ENCODE peak calls at places on chromosomes 1 and 21, in five cellular contexts. Q, H, D, V and X are unnamed samples.

GRCh38 chr1:91651671-91652071 is 151.0 kb downstream of the CDC7 start:
- DNase-seq in D (no peak), V (no peak), Q (no peak), H (no peak), X (no peak)

GRCh38 chr21:14382486-14382834 is 486 bp downstream of the HSPA13 start:
- DNase-seq in H (no peak), D (no peak), Q (no peak), V (no peak), X (no peak)

GRCh38 chr1:34590211-34590623 is 164.6 kb upstream of the GJB5 start:
- DNase-seq in D (no peak), H (no peak), V (no peak), Q (no peak), X (no peak)

GRCh38 chr1:33387512-33388079 is 43.3 kb downstream of the PHC2 start:
- DNase-seq in D (no peak), H (no peak), V (no peak), Q (no peak), X (no peak)

GRCh38 chr1:213698092-213698702 is 289.6 kb upstream of the PROX1 start:
- DNase-seq in Q (no peak), H (no peak), D (no peak), V (no peak), X (no peak)

GRCh38 chr1:17451731-17452130 is 12.3 kb upstream of the RCC2 start:
- DNase-seq in H (no peak), D (no peak), V (no peak), Q (no peak), X (no peak)

GRCh38 chr1:109198043-109198695 is 15.5 kb upstream of the SARS1 start:
- DNase-seq in Q (no peak), H (no peak), V (no peak), D (no peak), X (no peak)

GRCh38 chr1:34781071-34781843 is at the start of gene GJB3:
- DNase-seq in D (no peak), Q (peak; percentile 72), H (no peak), V (no peak), X (no peak)

GRCh38 chr21:35095859-35096291 is 46.8 kb upstream of the RUNX1 start:
- DNase-seq in Q (no peak), D (no peak), V (no peak), H (no peak), X (no peak)

GRCh38 chr21:42654179-42654912 is 925 bp downstream of the PDE9A start:
- DNase-seq in H (no peak), V (no peak), Q (no peak), D (peak; percentile 46), X (peak; percentile 45)

GRCh38 chr21:43723648-43724047 is 4.7 kb downstream of the PDXK start:
- DNase-seq in H (no peak), V (no peak), Q (no peak), D (peak; percentile 90), X (no peak)

GRCh38 chr1:151989131-151989868 is 4.4 kb downstream of the S100A10 start:
- DNase-seq in H (no peak), Q (peak; percentile 88), V (no peak), D (peak; percentile 44), X (peak; percentile 65)

GRCh38 chr21:15455819-15456462 is 273.8 kb upstream of the USP25 start:
- DNase-seq in D (peak; percentile 32), Q (no peak), V (no peak), H (no peak), X (no peak)

GRCh38 chr1:218872026-218872425 is 301.7 kb upstream of the LYPLAL1 start:
- DNase-seq in V (no peak), D (no peak), H (no peak), Q (no peak), X (no peak)

GRCh38 chr1:205229399-205229861 is 1.7 kb downstream of the TMCC2 start:
- DNase-seq in Q (peak; percentile 60), V (peak; percentile 22), D (no peak), H (peak; percentile 32), X (peak; percentile 64)

DNA sequence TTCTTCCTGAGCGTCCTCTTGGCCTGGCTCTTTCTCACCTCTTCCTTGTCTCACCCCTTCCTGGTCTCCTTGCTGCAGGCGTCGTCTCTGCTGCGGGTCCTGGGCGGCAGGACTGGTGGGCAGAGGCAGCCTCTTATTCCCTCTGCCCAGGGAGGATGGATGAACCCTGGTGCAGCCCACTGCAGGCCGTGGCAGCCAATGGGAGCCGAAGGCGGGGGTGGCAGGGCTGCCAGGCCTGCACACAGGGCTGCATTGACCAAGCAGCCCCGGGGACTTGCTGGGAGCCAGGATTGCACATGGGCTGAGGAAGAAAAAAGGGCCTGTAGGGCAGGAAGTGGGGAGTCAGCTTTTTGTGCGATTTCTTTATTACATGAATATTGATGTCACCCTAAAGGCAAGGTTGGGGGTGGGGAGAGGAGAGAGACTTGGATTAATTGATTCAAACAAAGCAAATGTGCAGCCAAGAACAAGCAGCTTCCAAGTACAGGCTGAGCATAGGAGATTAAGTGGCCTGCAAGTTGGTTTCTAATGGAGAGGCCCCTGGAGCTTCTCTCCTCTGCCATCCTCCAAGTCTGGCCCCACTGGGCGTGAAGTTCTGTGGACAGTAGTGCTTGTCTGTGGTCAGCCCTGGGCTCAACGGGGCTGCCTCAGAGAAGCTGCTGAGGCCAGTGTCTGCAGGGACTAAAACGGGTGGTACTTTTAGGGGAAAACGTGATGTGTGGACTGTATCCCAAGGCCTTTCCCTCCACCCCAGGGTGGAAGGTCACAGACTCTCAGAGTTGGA is at the start of gene S100B:
- DNase-seq in Q (no peak), V (no peak), D (no peak), H (no peak), X (no peak)
- H3K4me3 ChIP-seq in Q (no peak within 1 kb of the TSS), V (no peak within 1 kb of the TSS), D (no peak within 1 kb of the TSS), H (no peak within 1 kb of the TSS), X (peak within 1 kb of the TSS; percentile 27)

GRCh38 chr1:24085546-24085945 is 26.4 kb downstream of the MYOM3 start:
- DNase-seq in V (no peak), D (no peak), H (no peak), Q (no peak), X (no peak)
- H3K4me1 ChIP-seq in V (no peaks in the 10 kb centered on the region), D (no peaks in the 10 kb centered on the region), H (no peaks in the 10 kb centered on the region), Q (peaks cover 9% of the 10 kb centered on the region), X (no peaks in the 10 kb centered on the region)

GRCh38 chr1:2212542-2213491 is 15.3 kb upstream of the SKI start:
- DNase-seq in H (peak; percentile 47), D (peak; percentile 92), V (peak; percentile 41), Q (peak; percentile 94), X (no peak)

GRCh38 chr1:2213576-2214505 is 14.3 kb upstream of the SKI start:
- DNase-seq in H (no peak), D (peak; percentile 74), Q (peak; percentile 90), V (no peak), X (no peak)

GRCh38 chr1:2210084-2210653 is 15.6 kb upstream of the FAAP20 start:
- DNase-seq in V (no peak), Q (no peak), H (no peak), D (peak; percentile 68), X (no peak)

GRCh38 chr1:2210786-2211185 is 16.2 kb upstream of the FAAP20 start:
- DNase-seq in H (no peak), Q (no peak), V (no peak), D (peak; percentile 75), X (no peak)

GRCh38 chr1:2212167-2212541 is 16.0 kb upstream of the SKI start:
- DNase-seq in Q (no peak), D (no peak), V (no peak), H (no peak), X (no peak)
- H3K4me3 ChIP-seq in Q (peak overlapping the region; percentile 40), D (no peak overlapping the region), V (no peak overlapping the region), H (no peak overlapping the region), X (no peak overlapping the region)

DNA sequence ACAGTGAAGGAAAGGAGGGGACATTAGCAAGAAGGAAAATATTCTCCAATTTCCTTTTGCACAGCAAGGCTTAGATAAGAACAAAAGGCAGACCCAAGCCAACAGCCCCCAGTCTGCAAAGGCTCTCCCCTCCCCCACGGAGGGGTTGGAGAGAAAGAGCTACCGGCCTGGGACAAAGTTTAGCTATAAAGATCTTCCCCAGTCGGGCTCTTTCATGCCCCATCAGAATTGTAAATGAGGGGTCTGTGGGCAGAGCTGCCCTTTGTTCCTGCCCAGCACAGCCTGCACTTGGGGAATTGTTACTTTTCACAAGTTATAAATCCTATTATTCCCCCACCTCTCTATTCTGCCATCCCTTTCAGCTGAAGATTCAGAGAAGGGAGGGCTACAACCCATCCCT is 3.6 kb downstream of the MYCL start:
- DNase-seq in V (no peak), Q (no peak), H (no peak), D (no peak), X (no peak)
- H3K4me1 ChIP-seq in V (peaks cover 11% of the 10 kb centered on the region), Q (peaks cover 57% of the 10 kb centered on the region), H (peaks cover 17% of the 10 kb centered on the region), D (peaks cover 6% of the 10 kb centered on the region), X (peaks cover 5% of the 10 kb centered on the region)

DNA sequence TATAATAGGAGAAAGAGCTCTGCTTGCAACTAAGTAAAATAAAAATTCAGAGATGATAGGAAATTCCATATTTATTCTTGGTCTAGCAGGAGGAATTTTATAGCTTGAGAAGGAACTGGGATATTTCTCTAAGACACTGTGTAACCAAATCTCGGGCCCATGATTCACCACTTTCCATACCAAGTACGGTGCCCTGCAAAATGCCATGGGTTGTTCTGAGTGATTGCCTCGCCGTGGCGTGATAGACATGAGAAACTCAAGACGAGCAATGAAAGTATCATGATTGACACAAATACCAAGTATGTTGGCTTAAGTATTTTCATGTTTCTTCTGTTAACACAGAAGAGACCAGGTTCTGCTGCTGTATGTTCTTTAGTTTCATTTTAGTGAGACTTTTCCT is 167.2 kb downstream of the LMO4 start:
- DNase-seq in V (no peak), D (no peak), H (no peak), Q (no peak), X (no peak)
- H3K4me3 ChIP-seq in V (no peak overlapping the region), D (no peak overlapping the region), H (no peak overlapping the region), Q (no peak overlapping the region), X (no peak overlapping the region)